ENCODE peak calls at places on chromosomes 16 and 17, in ten cellular contexts. One of them, this sample, is unnamed.

GRCh38 chr17:4087911-4088693 is 54.7 kb downstream of the ZZEF1 start:
- DNase-seq in 8988T: no peak
- DNase-seq in stimulated activated CD8-positive, alpha-beta memory T cell treated with anti-CD3 and anti-CD28 coated beads, Interleukin-12 subunit alpha, Interleukin-12 subunit beta, amount 100 ng/mL, for 1 hour: no peak
- DNase-seq in neuronal stem cell: no peak
- DNase-seq in heart left ventricle: no peak
- DNase-seq in ACHN: no peak
- DNase-seq in NCI-H446: no peak
- DNase-seq in fibroblast of lung: no peak
- DNase-seq in foreskin fibroblast: peak
- DNase-seq in effector memory CD4-positive, alpha-beta T cell: no peak
- DNase-seq in this sample: no peak

GRCh38 chr17:57110152-57110542 is 25.1 kb downstream of the AKAP1 start:
- DNase-seq in 8988T: no peak
- DNase-seq in stimulated activated CD8-positive, alpha-beta memory T cell treated with anti-CD3 and anti-CD28 coated beads, Interleukin-12 subunit alpha, Interleukin-12 subunit beta, amount 100 ng/mL, for 1 hour: no peak
- DNase-seq in neuronal stem cell: no peak
- DNase-seq in heart left ventricle: peak
- DNase-seq in ACHN: no peak
- DNase-seq in NCI-H446: no peak
- DNase-seq in fibroblast of lung: no peak
- DNase-seq in foreskin fibroblast: no peak
- DNase-seq in effector memory CD4-positive, alpha-beta T cell: no peak
- DNase-seq in this sample: no peak

GRCh38 chr16:72905581-72905980 is 142.3 kb downstream of the ZFHX3 start:
- DNase-seq in 8988T: no peak
- DNase-seq in stimulated activated CD8-positive, alpha-beta memory T cell treated with anti-CD3 and anti-CD28 coated beads, Interleukin-12 subunit alpha, Interleukin-12 subunit beta, amount 100 ng/mL, for 1 hour: no peak
- DNase-seq in neuronal stem cell: no peak
- DNase-seq in heart left ventricle: no peak
- DNase-seq in ACHN: no peak
- DNase-seq in NCI-H446: no peak
- DNase-seq in fibroblast of lung: no peak
- DNase-seq in foreskin fibroblast: peak
- DNase-seq in effector memory CD4-positive, alpha-beta T cell: no peak
- DNase-seq in this sample: no peak

GRCh38 chr16:50509521-50510341 is 38.5 kb upstream of the NKD1 start:
- DNase-seq in 8988T: no peak
- DNase-seq in stimulated activated CD8-positive, alpha-beta memory T cell treated with anti-CD3 and anti-CD28 coated beads, Interleukin-12 subunit alpha, Interleukin-12 subunit beta, amount 100 ng/mL, for 1 hour: peak
- DNase-seq in neuronal stem cell: peak
- DNase-seq in heart left ventricle: no peak
- DNase-seq in ACHN: peak
- DNase-seq in NCI-H446: no peak
- DNase-seq in fibroblast of lung: peak
- DNase-seq in foreskin fibroblast: no peak
- DNase-seq in effector memory CD4-positive, alpha-beta T cell: no peak
- DNase-seq in this sample: peak

GRCh38 chr17:19757536-19758180 is 9.6 kb upstream of the ALDH3A1 start:
- DNase-seq in 8988T: no peak
- DNase-seq in stimulated activated CD8-positive, alpha-beta memory T cell treated with anti-CD3 and anti-CD28 coated beads, Interleukin-12 subunit alpha, Interleukin-12 subunit beta, amount 100 ng/mL, for 1 hour: no peak
- DNase-seq in neuronal stem cell: no peak
- DNase-seq in heart left ventricle: no peak
- DNase-seq in ACHN: no peak
- DNase-seq in NCI-H446: no peak
- DNase-seq in fibroblast of lung: no peak
- DNase-seq in foreskin fibroblast: no peak
- DNase-seq in effector memory CD4-positive, alpha-beta T cell: no peak
- DNase-seq in this sample: no peak

GRCh38 chr17:82901836-82902235 is 62.0 kb upstream of the ZNF750 start:
- DNase-seq in 8988T: no peak
- DNase-seq in stimulated activated CD8-positive, alpha-beta memory T cell treated with anti-CD3 and anti-CD28 coated beads, Interleukin-12 subunit alpha, Interleukin-12 subunit beta, amount 100 ng/mL, for 1 hour: no peak
- DNase-seq in neuronal stem cell: no peak
- DNase-seq in heart left ventricle: no peak
- DNase-seq in ACHN: no peak
- DNase-seq in NCI-H446: no peak
- DNase-seq in fibroblast of lung: no peak
- DNase-seq in foreskin fibroblast: no peak
- DNase-seq in effector memory CD4-positive, alpha-beta T cell: no peak
- DNase-seq in this sample: no peak

GRCh38 chr16:29770250-29770929 is 7.7 kb upstream of the ZG16 start:
- DNase-seq in 8988T: no peak
- DNase-seq in stimulated activated CD8-positive, alpha-beta memory T cell treated with anti-CD3 and anti-CD28 coated beads, Interleukin-12 subunit alpha, Interleukin-12 subunit beta, amount 100 ng/mL, for 1 hour: no peak
- DNase-seq in neuronal stem cell: no peak
- DNase-seq in heart left ventricle: no peak
- DNase-seq in ACHN: no peak
- DNase-seq in NCI-H446: no peak
- DNase-seq in fibroblast of lung: no peak
- DNase-seq in foreskin fibroblast: no peak
- DNase-seq in effector memory CD4-positive, alpha-beta T cell: no peak
- DNase-seq in this sample: no peak

GRCh38 chr17:27259356-27259755 is 34.6 kb upstream of the WSB1 start:
- DNase-seq in 8988T: no peak
- DNase-seq in stimulated activated CD8-positive, alpha-beta memory T cell treated with anti-CD3 and anti-CD28 coated beads, Interleukin-12 subunit alpha, Interleukin-12 subunit beta, amount 100 ng/mL, for 1 hour: no peak
- DNase-seq in neuronal stem cell: no peak
- DNase-seq in heart left ventricle: no peak
- DNase-seq in ACHN: no peak
- DNase-seq in NCI-H446: no peak
- DNase-seq in fibroblast of lung: no peak
- DNase-seq in foreskin fibroblast: no peak
- DNase-seq in effector memory CD4-positive, alpha-beta T cell: no peak
- DNase-seq in this sample: no peak

GRCh38 chr17:7191571-7192270 is 12.6 kb upstream of the ASGR1 start:
- DNase-seq in 8988T: peak
- DNase-seq in stimulated activated CD8-positive, alpha-beta memory T cell treated with anti-CD3 and anti-CD28 coated beads, Interleukin-12 subunit alpha, Interleukin-12 subunit beta, amount 100 ng/mL, for 1 hour: no peak
- DNase-seq in neuronal stem cell: peak
- DNase-seq in heart left ventricle: peak
- DNase-seq in ACHN: peak
- DNase-seq in NCI-H446: no peak
- DNase-seq in fibroblast of lung: no peak
- DNase-seq in foreskin fibroblast: no peak
- DNase-seq in effector memory CD4-positive, alpha-beta T cell: no peak
- DNase-seq in this sample: peak

GRCh38 chr16:29009050-29009837 is 24.4 kb downstream of the LAT start:
- DNase-seq in 8988T: no peak
- DNase-seq in stimulated activated CD8-positive, alpha-beta memory T cell treated with anti-CD3 and anti-CD28 coated beads, Interleukin-12 subunit alpha, Interleukin-12 subunit beta, amount 100 ng/mL, for 1 hour: no peak
- DNase-seq in neuronal stem cell: no peak
- DNase-seq in heart left ventricle: no peak
- DNase-seq in ACHN: no peak
- DNase-seq in NCI-H446: no peak
- DNase-seq in fibroblast of lung: no peak
- DNase-seq in foreskin fibroblast: no peak
- DNase-seq in effector memory CD4-positive, alpha-beta T cell: no peak
- DNase-seq in this sample: no peak

GRCh38 chr17:6756425-6757012 is 673 bp downstream of the XAF1 start:
- DNase-seq in 8988T: no peak
- DNase-seq in stimulated activated CD8-positive, alpha-beta memory T cell treated with anti-CD3 and anti-CD28 coated beads, Interleukin-12 subunit alpha, Interleukin-12 subunit beta, amount 100 ng/mL, for 1 hour: no peak
- DNase-seq in neuronal stem cell: no peak
- DNase-seq in heart left ventricle: no peak
- DNase-seq in ACHN: no peak
- DNase-seq in NCI-H446: no peak
- DNase-seq in fibroblast of lung: no peak
- DNase-seq in foreskin fibroblast: no peak
- DNase-seq in effector memory CD4-positive, alpha-beta T cell: no peak
- DNase-seq in this sample: no peak

GRCh38 chr16:72910371-72910770 is 137.6 kb downstream of the ZFHX3 start:
- DNase-seq in 8988T: no peak
- DNase-seq in stimulated activated CD8-positive, alpha-beta memory T cell treated with anti-CD3 and anti-CD28 coated beads, Interleukin-12 subunit alpha, Interleukin-12 subunit beta, amount 100 ng/mL, for 1 hour: no peak
- DNase-seq in neuronal stem cell: no peak
- DNase-seq in heart left ventricle: no peak
- DNase-seq in ACHN: no peak
- DNase-seq in NCI-H446: no peak
- DNase-seq in fibroblast of lung: no peak
- DNase-seq in foreskin fibroblast: no peak
- DNase-seq in effector memory CD4-positive, alpha-beta T cell: no peak
- DNase-seq in this sample: no peak

GRCh38 chr16:74899786-74900185 is 85.1 kb downstream of the WDR59 start:
- DNase-seq in 8988T: no peak
- DNase-seq in stimulated activated CD8-positive, alpha-beta memory T cell treated with anti-CD3 and anti-CD28 coated beads, Interleukin-12 subunit alpha, Interleukin-12 subunit beta, amount 100 ng/mL, for 1 hour: no peak
- DNase-seq in neuronal stem cell: no peak
- DNase-seq in heart left ventricle: no peak
- DNase-seq in ACHN: no peak
- DNase-seq in NCI-H446: no peak
- DNase-seq in fibroblast of lung: no peak
- DNase-seq in foreskin fibroblast: no peak
- DNase-seq in effector memory CD4-positive, alpha-beta T cell: no peak
- DNase-seq in this sample: no peak

GRCh38 chr16:80924372-80924978 is 82.2 kb downstream of the CMC2 start:
- DNase-seq in 8988T: peak
- DNase-seq in stimulated activated CD8-positive, alpha-beta memory T cell treated with anti-CD3 and anti-CD28 coated beads, Interleukin-12 subunit alpha, Interleukin-12 subunit beta, amount 100 ng/mL, for 1 hour: no peak
- DNase-seq in neuronal stem cell: peak
- DNase-seq in heart left ventricle: no peak
- DNase-seq in ACHN: no peak
- DNase-seq in NCI-H446: no peak
- DNase-seq in fibroblast of lung: peak
- DNase-seq in foreskin fibroblast: peak
- DNase-seq in effector memory CD4-positive, alpha-beta T cell: no peak
- DNase-seq in this sample: peak

GRCh38 chr17:36498155-36498554 is 11.7 kb downstream of the ZNHIT3 start:
- DNase-seq in 8988T: no peak
- DNase-seq in stimulated activated CD8-positive, alpha-beta memory T cell treated with anti-CD3 and anti-CD28 coated beads, Interleukin-12 subunit alpha, Interleukin-12 subunit beta, amount 100 ng/mL, for 1 hour: no peak
- DNase-seq in neuronal stem cell: no peak
- DNase-seq in heart left ventricle: no peak
- DNase-seq in ACHN: no peak
- DNase-seq in NCI-H446: no peak
- DNase-seq in fibroblast of lung: no peak
- DNase-seq in foreskin fibroblast: no peak
- DNase-seq in effector memory CD4-positive, alpha-beta T cell: no peak
- DNase-seq in this sample: no peak

GRCh38 chr17:78174870-78175642 is 6.7 kb downstream of the SYNGR2 start:
- DNase-seq in 8988T: no peak
- DNase-seq in stimulated activated CD8-positive, alpha-beta memory T cell treated with anti-CD3 and anti-CD28 coated beads, Interleukin-12 subunit alpha, Interleukin-12 subunit beta, amount 100 ng/mL, for 1 hour: no peak
- DNase-seq in neuronal stem cell: no peak
- DNase-seq in heart left ventricle: no peak
- DNase-seq in ACHN: no peak
- DNase-seq in NCI-H446: peak
- DNase-seq in fibroblast of lung: no peak
- DNase-seq in foreskin fibroblast: no peak
- DNase-seq in effector memory CD4-positive, alpha-beta T cell: no peak
- DNase-seq in this sample: no peak

GRCh38 chr17:50055055-50055425 is 870 bp upstream of the ITGA3 start:
- DNase-seq in 8988T: no peak
- DNase-seq in stimulated activated CD8-positive, alpha-beta memory T cell treated with anti-CD3 and anti-CD28 coated beads, Interleukin-12 subunit alpha, Interleukin-12 subunit beta, amount 100 ng/mL, for 1 hour: no peak
- DNase-seq in neuronal stem cell: no peak
- DNase-seq in heart left ventricle: peak
- DNase-seq in ACHN: peak
- DNase-seq in NCI-H446: no peak
- DNase-seq in fibroblast of lung: peak
- DNase-seq in foreskin fibroblast: no peak
- DNase-seq in effector memory CD4-positive, alpha-beta T cell: no peak
- DNase-seq in this sample: peak

GRCh38 chr16:23729503-23730424 is 16.7 kb upstream of the ERN2 start:
- DNase-seq in 8988T: no peak
- DNase-seq in stimulated activated CD8-positive, alpha-beta memory T cell treated with anti-CD3 and anti-CD28 coated beads, Interleukin-12 subunit alpha, Interleukin-12 subunit beta, amount 100 ng/mL, for 1 hour: no peak
- DNase-seq in neuronal stem cell: no peak
- DNase-seq in heart left ventricle: no peak
- DNase-seq in ACHN: peak
- DNase-seq in NCI-H446: no peak
- DNase-seq in fibroblast of lung: peak
- DNase-seq in foreskin fibroblast: peak
- DNase-seq in effector memory CD4-positive, alpha-beta T cell: no peak
- DNase-seq in this sample: peak

GRCh38 chr17:2062571-2063183 is 7.8 kb downstream of the HIC1 start:
- DNase-seq in 8988T: no peak
- DNase-seq in stimulated activated CD8-positive, alpha-beta memory T cell treated with anti-CD3 and anti-CD28 coated beads, Interleukin-12 subunit alpha, Interleukin-12 subunit beta, amount 100 ng/mL, for 1 hour: no peak
- DNase-seq in neuronal stem cell: no peak
- DNase-seq in heart left ventricle: peak
- DNase-seq in ACHN: peak
- DNase-seq in NCI-H446: no peak
- DNase-seq in fibroblast of lung: peak
- DNase-seq in foreskin fibroblast: no peak
- DNase-seq in effector memory CD4-positive, alpha-beta T cell: no peak
- DNase-seq in this sample: peak

GRCh38 chr16:2027024-2028010 is 615 bp downstream of the NHERF2 start:
- DNase-seq in 8988T: no peak
- DNase-seq in stimulated activated CD8-positive, alpha-beta memory T cell treated with anti-CD3 and anti-CD28 coated beads, Interleukin-12 subunit alpha, Interleukin-12 subunit beta, amount 100 ng/mL, for 1 hour: no peak
- DNase-seq in neuronal stem cell: no peak
- DNase-seq in heart left ventricle: peak
- DNase-seq in ACHN: no peak
- DNase-seq in NCI-H446: no peak
- DNase-seq in fibroblast of lung: no peak
- DNase-seq in foreskin fibroblast: no peak
- DNase-seq in effector memory CD4-positive, alpha-beta T cell: no peak
- DNase-seq in this sample: peak

GRCh38 chr16:10964891-10965326 is 20.5 kb downstream of the CLEC16A start:
- DNase-seq in 8988T: no peak
- DNase-seq in stimulated activated CD8-positive, alpha-beta memory T cell treated with anti-CD3 and anti-CD28 coated beads, Interleukin-12 subunit alpha, Interleukin-12 subunit beta, amount 100 ng/mL, for 1 hour: no peak
- DNase-seq in neuronal stem cell: no peak
- DNase-seq in heart left ventricle: no peak
- DNase-seq in ACHN: no peak
- DNase-seq in NCI-H446: no peak
- DNase-seq in fibroblast of lung: no peak
- DNase-seq in foreskin fibroblast: no peak
- DNase-seq in effector memory CD4-positive, alpha-beta T cell: peak
- DNase-seq in this sample: no peak

GRCh38 chr17:8488931-8489330 is 53.2 kb downstream of the NDEL1 start:
- DNase-seq in 8988T: no peak
- DNase-seq in stimulated activated CD8-positive, alpha-beta memory T cell treated with anti-CD3 and anti-CD28 coated beads, Interleukin-12 subunit alpha, Interleukin-12 subunit beta, amount 100 ng/mL, for 1 hour: no peak
- DNase-seq in neuronal stem cell: no peak
- DNase-seq in heart left ventricle: peak
- DNase-seq in ACHN: peak
- DNase-seq in NCI-H446: no peak
- DNase-seq in fibroblast of lung: peak
- DNase-seq in foreskin fibroblast: peak
- DNase-seq in effector memory CD4-positive, alpha-beta T cell: no peak
- DNase-seq in this sample: peak

GRCh38 chr17:17493249-17493985 is 2.8 kb downstream of the RASD1 start:
- DNase-seq in 8988T: no peak
- DNase-seq in stimulated activated CD8-positive, alpha-beta memory T cell treated with anti-CD3 and anti-CD28 coated beads, Interleukin-12 subunit alpha, Interleukin-12 subunit beta, amount 100 ng/mL, for 1 hour: no peak
- DNase-seq in neuronal stem cell: no peak
- DNase-seq in heart left ventricle: peak
- DNase-seq in ACHN: no peak
- DNase-seq in NCI-H446: no peak
- DNase-seq in fibroblast of lung: no peak
- DNase-seq in foreskin fibroblast: no peak
- DNase-seq in effector memory CD4-positive, alpha-beta T cell: no peak
- DNase-seq in this sample: no peak

GRCh38 chr16:745739-746138 is 4.9 kb upstream of the CIAO3 start:
- DNase-seq in 8988T: no peak
- DNase-seq in stimulated activated CD8-positive, alpha-beta memory T cell treated with anti-CD3 and anti-CD28 coated beads, Interleukin-12 subunit alpha, Interleukin-12 subunit beta, amount 100 ng/mL, for 1 hour: no peak
- DNase-seq in neuronal stem cell: no peak
- DNase-seq in heart left ventricle: no peak
- DNase-seq in ACHN: peak
- DNase-seq in NCI-H446: no peak
- DNase-seq in fibroblast of lung: no peak
- DNase-seq in foreskin fibroblast: no peak
- DNase-seq in effector memory CD4-positive, alpha-beta T cell: no peak
- DNase-seq in this sample: peak

GRCh38 chr16:734208-734980 is 6.4 kb downstream of the CIAO3 start:
- DNase-seq in 8988T: peak
- DNase-seq in stimulated activated CD8-positive, alpha-beta memory T cell treated with anti-CD3 and anti-CD28 coated beads, Interleukin-12 subunit alpha, Interleukin-12 subunit beta, amount 100 ng/mL, for 1 hour: no peak
- DNase-seq in neuronal stem cell: no peak
- DNase-seq in heart left ventricle: no peak
- DNase-seq in ACHN: no peak
- DNase-seq in NCI-H446: no peak
- DNase-seq in fibroblast of lung: no peak
- DNase-seq in foreskin fibroblast: no peak
- DNase-seq in effector memory CD4-positive, alpha-beta T cell: no peak
- DNase-seq in this sample: no peak

GRCh38 chr17:62950067-62950466 is 16.0 kb upstream of the TANC2 start:
- DNase-seq in 8988T: no peak
- DNase-seq in stimulated activated CD8-positive, alpha-beta memory T cell treated with anti-CD3 and anti-CD28 coated beads, Interleukin-12 subunit alpha, Interleukin-12 subunit beta, amount 100 ng/mL, for 1 hour: no peak
- DNase-seq in neuronal stem cell: no peak
- DNase-seq in heart left ventricle: peak
- DNase-seq in ACHN: no peak
- DNase-seq in NCI-H446: peak
- DNase-seq in fibroblast of lung: peak
- DNase-seq in foreskin fibroblast: peak
- DNase-seq in effector memory CD4-positive, alpha-beta T cell: no peak
- DNase-seq in this sample: peak

GRCh38 chr16:28264656-28265055 is 27.7 kb upstream of the SBK1 start:
- DNase-seq in 8988T: no peak
- DNase-seq in stimulated activated CD8-positive, alpha-beta memory T cell treated with anti-CD3 and anti-CD28 coated beads, Interleukin-12 subunit alpha, Interleukin-12 subunit beta, amount 100 ng/mL, for 1 hour: no peak
- DNase-seq in neuronal stem cell: no peak
- DNase-seq in heart left ventricle: peak
- DNase-seq in ACHN: no peak
- DNase-seq in NCI-H446: no peak
- DNase-seq in fibroblast of lung: no peak
- DNase-seq in foreskin fibroblast: peak
- DNase-seq in effector memory CD4-positive, alpha-beta T cell: no peak
- DNase-seq in this sample: peak

GRCh38 chr17:17823433-17824118 is 13.2 kb downstream of the SREBF1 start:
- DNase-seq in 8988T: peak
- DNase-seq in stimulated activated CD8-positive, alpha-beta memory T cell treated with anti-CD3 and anti-CD28 coated beads, Interleukin-12 subunit alpha, Interleukin-12 subunit beta, amount 100 ng/mL, for 1 hour: peak
- DNase-seq in neuronal stem cell: peak
- DNase-seq in heart left ventricle: peak
- DNase-seq in ACHN: peak
- DNase-seq in NCI-H446: peak
- DNase-seq in fibroblast of lung: peak
- DNase-seq in foreskin fibroblast: peak
- DNase-seq in effector memory CD4-positive, alpha-beta T cell: peak
- DNase-seq in this sample: peak